ENCODE peak calls at places on chromosomes 11 and 22, in eight cellular contexts. D, I, U, Q, H, A, E and B are unnamed samples.

GRCh38 chr11:67276821-67277230 is 10.6 kb downstream of the GRK2 start:
- DNase-seq in D (no peak), E (peak), H (peak), A (peak), I (no peak), U (no peak), Q (peak), B (no peak)

GRCh38 chr11:66277475-66278391 is at the start of gene CNIH2:
- DNase-seq in E (peak), D (no peak), A (peak), I (no peak), Q (peak), U (peak), H (no peak), B (no peak)

GRCh38 chr22:31093090-31093850 is 12.2 kb downstream of the SMTN start:
- DNase-seq in U (no peak), A (no peak), E (no peak), D (no peak), Q (peak), I (no peak), H (no peak), B (no peak)

GRCh38 chr11:94007426-94007825 is 13.7 kb upstream of the HEPHL1 start:
- DNase-seq in E (no peak), D (no peak), A (no peak), H (no peak), I (no peak), U (peak), Q (no peak), B (no peak)

GRCh38 chr22:47164514-47165337 is 402.3 kb downstream of the TBC1D22A start:
- DNase-seq in E (no peak), U (no peak), H (no peak), I (no peak), A (no peak), Q (peak), D (no peak), B (no peak)

GRCh38 chr22:45807156-45807915 is 135.7 kb downstream of the ATXN10 start:
- DNase-seq in U (peak), H (peak), E (no peak), D (no peak), A (no peak), I (no peak), Q (no peak), B (no peak)

GRCh38 chr22:39306456-39307361 is 12.7 kb downstream of the RPL3 start:
- DNase-seq in I (no peak), Q (peak), A (peak), H (peak), E (peak), D (no peak), U (peak), B (no peak)

GRCh38 chr11:70548976-70549375 is 150.6 kb downstream of the CTTN start:
- DNase-seq in D (no peak), H (no peak), E (peak), I (no peak), Q (no peak), U (no peak), A (no peak), B (no peak)

GRCh38 chr11:87301785-87302540 is 264.2 kb downstream of the TMEM135 start:
- DNase-seq in Q (no peak), I (no peak), U (no peak), A (no peak), H (peak), E (no peak), D (no peak), B (no peak)

GRCh38 chr11:15897211-15897960 is 459.0 kb downstream of the SOX6 start:
- DNase-seq in A (peak), D (peak), Q (no peak), H (peak), U (peak), I (peak), E (no peak), B (peak)

GRCh38 chr11:115303304-115303703 is 200.9 kb downstream of the CADM1 start:
- DNase-seq in H (no peak), E (no peak), D (no peak), I (no peak), Q (no peak), U (no peak), A (no peak), B (no peak)

GRCh38 chr11:111409915-111410314 is 30.8 kb upstream of the POU2AF1 start:
- DNase-seq in H (no peak), I (no peak), E (peak), U (no peak), A (no peak), Q (no peak), D (no peak), B (no peak)

GRCh38 chr22:44805663-44806062 is 53.3 kb downstream of the ARHGAP8 start:
- DNase-seq in U (no peak), D (no peak), A (peak), I (no peak), E (no peak), Q (no peak), H (no peak), B (no peak)

GRCh38 chr11:102494216-102494615 is 36.3 kb downstream of the MMP7 start:
- DNase-seq in Q (no peak), U (peak), A (no peak), H (peak), E (no peak), D (no peak), I (no peak), B (peak)

GRCh38 chr11:62974848-62975522 is 9.8 kb downstream of the SLC22A6 start:
- DNase-seq in D (no peak), I (no peak), Q (peak), U (peak), E (peak), A (peak), H (peak), B (no peak)

GRCh38 chr11:134761361-134761760 is 349.3 kb upstream of the B3GAT1 start:
- DNase-seq in D (no peak), H (no peak), Q (no peak), U (no peak), E (no peak), A (no peak), I (no peak), B (no peak)

GRCh38 chr22:39314251-39314971 is 5.0 kb downstream of the RPL3 start:
- DNase-seq in A (no peak), D (no peak), I (no peak), H (no peak), Q (peak), U (no peak), E (no peak), B (no peak)

GRCh38 chr22:30830907-30831306 is 136.2 kb downstream of the OSBP2 start:
- DNase-seq in A (peak), D (peak), U (peak), I (peak), Q (peak), H (peak), E (no peak), B (peak)

DNA sequence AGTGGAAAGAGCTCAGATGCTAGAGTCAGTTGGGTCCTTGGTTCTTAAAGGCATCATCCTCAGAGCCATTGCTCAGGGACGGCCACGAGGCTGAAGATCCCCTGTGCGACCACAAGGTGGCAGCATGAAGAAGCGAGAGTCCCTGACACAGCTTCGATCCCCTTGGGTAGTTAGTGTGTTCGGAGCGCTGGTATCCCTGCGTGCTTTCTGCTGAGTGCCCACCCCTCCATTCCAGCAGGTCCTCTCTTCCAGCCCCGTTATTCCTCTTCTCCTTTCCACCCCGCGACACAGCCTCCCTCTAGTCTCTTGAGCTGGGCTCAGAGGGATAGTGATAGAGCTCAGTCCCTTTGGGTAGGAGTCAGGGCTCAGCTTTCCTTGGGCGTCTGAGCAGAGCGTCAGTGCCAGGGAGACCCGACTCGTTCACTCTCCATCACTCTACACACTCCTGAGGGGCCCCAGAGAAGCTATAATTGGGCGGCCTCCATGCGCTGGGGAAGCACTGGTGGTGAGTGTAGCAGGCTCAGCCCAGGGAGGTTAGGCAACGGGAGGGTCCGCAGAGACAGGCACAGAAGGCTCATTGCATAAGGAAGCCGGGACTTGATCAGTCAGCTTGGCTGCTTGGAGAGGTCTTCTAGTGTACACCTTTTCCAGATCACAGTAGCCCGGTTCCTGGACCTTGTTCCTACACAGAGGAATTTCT is at the start of gene OR51D1:
- DNase-seq in A (peak), E (peak), Q (peak), H (peak), U (peak), I (no peak), D (peak), B (peak)
- H3K4me3 ChIP-seq in A (no peak), E (no peak), Q (no peak), H (no peak), U (no peak), I (no peak), D (peak), B (no peak)

DNA sequence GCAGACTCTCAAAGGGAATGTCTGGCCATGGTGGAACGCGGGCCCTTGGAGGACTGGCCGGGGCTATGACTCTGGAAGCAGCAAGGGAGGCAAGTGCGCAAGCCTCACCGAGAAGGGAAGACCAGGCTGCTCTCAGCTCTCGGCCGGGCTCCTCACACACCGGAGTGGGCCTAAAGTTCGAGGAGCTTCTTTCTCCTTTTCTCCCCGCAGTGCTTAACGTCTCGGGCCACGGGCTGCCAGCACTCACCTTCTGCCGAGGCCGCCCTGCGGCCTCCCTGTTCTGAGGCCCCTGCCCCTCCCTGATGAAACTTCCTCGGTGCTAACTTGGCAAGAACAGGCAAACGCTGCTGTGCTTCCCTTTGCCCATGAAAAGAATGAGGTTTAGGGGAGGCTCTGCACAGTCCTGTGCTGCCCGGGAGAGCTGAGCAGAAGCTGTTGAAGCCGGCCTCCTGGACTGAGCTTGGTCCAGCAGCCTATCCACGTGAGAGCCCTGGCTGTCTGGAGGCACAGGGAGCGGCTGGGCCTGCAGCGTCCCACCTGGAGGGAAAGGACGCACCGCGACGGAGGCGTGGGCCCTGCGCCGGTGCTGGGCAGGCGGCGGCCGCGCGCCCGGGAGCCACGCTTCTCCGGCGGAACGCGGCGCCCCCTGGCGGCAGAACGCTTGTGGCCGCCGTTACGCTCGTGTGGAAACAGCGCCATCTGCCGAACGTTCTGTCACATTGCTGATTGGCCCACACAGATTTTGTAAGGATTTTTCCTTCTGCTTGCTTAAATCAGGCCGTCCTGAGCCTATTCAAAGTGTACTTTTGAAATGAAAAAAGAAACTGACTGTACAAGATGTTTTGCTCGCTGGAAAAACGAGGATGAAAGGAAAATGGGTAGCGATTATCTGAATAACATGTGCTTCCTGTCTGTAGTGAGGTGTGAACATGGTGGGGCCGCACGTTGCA is 65.0 kb upstream of the TMEM45B start:
- DNase-seq in U (peak), D (peak), I (peak), A (peak), E (peak), H (peak), Q (peak), B (peak)
- H3K4me3 ChIP-seq in U (peak), D (peak), I (no peak), A (peak), E (no peak), H (peak), Q (no peak), B (peak)

DNA sequence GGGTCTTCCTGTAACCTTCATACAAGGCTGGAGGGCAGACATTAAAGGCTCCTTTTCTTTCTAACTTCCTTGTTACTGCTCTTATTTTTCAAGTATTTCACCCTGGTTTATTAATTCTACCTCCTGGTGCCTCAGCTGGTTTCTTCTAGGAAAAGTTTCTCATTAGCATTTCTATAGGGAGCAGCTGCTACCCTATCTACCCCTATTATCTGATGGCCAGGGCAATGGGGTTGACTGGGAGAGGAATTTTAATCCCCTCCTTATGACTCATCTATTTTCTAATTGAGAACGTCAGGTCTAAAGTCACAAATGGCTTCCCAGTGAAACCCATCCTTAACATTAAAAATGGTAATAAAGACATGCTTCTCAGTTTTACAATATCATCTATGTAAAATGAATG is 5.0 kb downstream of the MAP6 start:
- DNase-seq in H (no peak), U (no peak), E (no peak), Q (no peak), D (no peak), A (peak), I (no peak), B (no peak)
- H3K4me3 ChIP-seq in H (no peak), U (no peak), E (no peak), Q (no peak), D (no peak), A (no peak), I (no peak), B (no peak)

GRCh38 chr11:45285931-45286632 is at the start of gene SYT13:
- DNase-seq in I (no peak), U (no peak), Q (peak), H (no peak), D (no peak), A (no peak), E (no peak), B (no peak)
- H3K4me3 ChIP-seq in I (no peak), U (no peak), Q (peak), H (no peak), D (no peak), A (peak), E (no peak), B (peak)

DNA sequence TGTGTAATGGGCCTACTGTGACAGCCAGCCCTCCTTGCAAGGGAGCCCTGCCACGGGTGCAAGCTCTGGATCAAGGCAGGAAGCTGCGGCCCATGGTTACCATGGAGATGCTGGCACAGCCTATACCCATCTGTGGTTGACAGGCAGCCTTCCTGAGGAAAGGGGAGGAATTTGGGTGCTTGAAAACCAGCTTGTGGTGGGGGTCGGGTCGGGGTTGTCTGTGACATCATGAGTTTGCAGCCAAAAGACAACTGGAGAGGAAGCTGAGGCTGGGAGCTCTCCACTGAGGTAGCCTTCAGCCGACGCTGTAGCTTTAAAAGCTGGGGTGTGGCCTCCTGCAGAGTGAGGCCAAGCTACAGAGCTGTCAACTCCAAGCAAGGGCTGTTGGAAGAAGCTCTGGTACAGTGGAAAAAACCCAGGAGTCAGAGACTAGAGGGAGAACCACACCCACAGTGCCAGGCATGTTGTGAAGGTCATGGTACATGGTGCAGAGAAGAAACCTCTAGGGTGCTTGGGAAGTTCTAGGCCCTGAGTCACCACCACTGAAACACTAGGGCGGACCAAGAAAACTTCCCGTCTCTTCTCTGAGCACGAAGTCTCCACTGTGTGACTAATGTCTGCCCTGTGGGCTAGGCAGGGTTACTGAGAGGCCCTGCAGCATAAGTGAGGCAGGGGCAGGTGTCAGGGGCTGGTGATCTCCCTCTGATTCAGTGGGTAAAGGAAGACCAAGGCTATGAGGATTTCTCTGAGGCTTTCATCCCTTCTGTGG is 10.8 kb upstream of the LDHA start:
- DNase-seq in Q (peak), H (peak), A (peak), D (peak), U (peak), E (peak), I (peak), B (peak)
- H3K4me3 ChIP-seq in Q (no peak), H (no peak), A (no peak), D (no peak), U (peak), E (peak), I (no peak), B (peak)

GRCh38 chr11:114058026-114058706 is 1.3 kb upstream of the ZBTB16 start:
- DNase-seq in A (no peak), I (no peak), D (no peak), Q (peak), U (no peak), E (no peak), H (peak), B (no peak)
- H3K4me3 ChIP-seq in A (no peak), I (no peak), D (no peak), Q (no peak), U (no peak), E (no peak), H (peak), B (peak)

GRCh38 chr22:19960491-19961200 is 19.0 kb upstream of the TXNRD2 start:
- DNase-seq in A (no peak), D (no peak), E (no peak), H (no peak), Q (no peak), I (no peak), U (no peak), B (no peak)

GRCh38 chr22:19957445-19957844 is 15.8 kb upstream of the TXNRD2 start:
- DNase-seq in I (no peak), H (no peak), D (no peak), U (no peak), A (no peak), Q (no peak), E (no peak), B (no peak)

GRCh38 chr22:19959587-19960490 is 18.2 kb upstream of the TXNRD2 start:
- DNase-seq in E (no peak), D (no peak), U (no peak), H (no peak), I (no peak), Q (no peak), A (no peak), B (no peak)

GRCh38 chr22:19959043-19959586 is 17.5 kb upstream of the TXNRD2 start:
- DNase-seq in U (no peak), Q (peak), E (no peak), H (peak), D (no peak), A (peak), I (no peak), B (no peak)

DNA sequence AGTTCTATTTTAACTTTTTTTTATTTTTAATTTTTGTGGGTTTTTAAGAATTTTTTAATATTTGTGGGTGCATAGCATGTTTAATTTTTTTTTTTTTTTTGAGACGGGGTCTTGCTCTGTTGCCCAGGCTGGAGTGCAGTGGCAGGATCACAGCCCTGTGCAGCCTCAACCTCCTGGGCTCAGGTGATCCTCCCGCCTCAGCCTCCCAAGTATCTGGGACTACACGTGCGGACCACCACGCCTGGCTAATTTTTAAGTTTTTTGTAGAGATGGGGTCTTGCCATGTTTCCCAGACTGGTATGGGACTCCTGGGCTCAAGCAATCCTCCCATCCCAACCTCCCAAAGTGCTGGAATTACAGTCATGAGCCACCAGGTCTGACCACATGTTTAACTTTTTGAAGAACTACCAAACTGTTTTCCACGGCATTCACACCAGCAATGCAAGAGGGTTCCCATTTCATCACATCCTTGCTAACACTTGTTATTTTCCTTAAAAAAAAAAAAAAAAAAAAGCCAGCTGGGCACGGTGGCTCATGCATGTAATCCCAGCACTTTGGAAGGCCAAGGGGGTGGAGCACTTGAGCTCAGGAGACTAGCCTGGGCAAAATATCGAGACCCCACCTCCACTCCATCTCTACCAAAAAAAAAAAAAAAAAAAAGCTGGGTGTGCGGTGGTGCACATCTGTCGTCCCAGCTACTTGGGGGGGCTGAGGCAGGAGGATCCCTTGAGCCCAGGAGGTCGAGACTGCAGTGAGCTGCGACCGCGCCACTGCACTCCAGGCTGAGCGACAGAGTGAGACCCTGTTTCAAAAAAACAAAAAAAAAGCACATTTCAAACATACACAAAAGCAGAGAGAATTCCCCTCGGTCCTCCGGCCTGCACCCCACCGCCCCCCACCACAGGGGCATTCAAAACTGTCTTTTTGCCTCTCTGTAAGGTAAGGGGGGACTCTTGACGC is 16.7 kb upstream of the TXNRD2 start:
- DNase-seq in H (peak), Q (no peak), U (no peak), A (no peak), I (no peak), D (no peak), E (no peak), B (no peak)
- H3K4me3 ChIP-seq in H (no peak), Q (no peak), U (no peak), A (no peak), I (no peak), D (no peak), E (no peak), B (peak)

GRCh38 chr22:28883917-28884753 is 763 bp downstream of the ZNRF3 start:
- DNase-seq in A (peak), Q (peak), H (peak), D (no peak), U (peak), I (no peak), E (peak), B (no peak)

GRCh38 chr22:28883657-28883916 is 215 bp downstream of the ZNRF3 start:
- DNase-seq in I (no peak), Q (no peak), E (no peak), U (no peak), D (no peak), A (no peak), H (no peak), B (no peak)

GRCh38 chr22:28882878-28883656 is at the start of gene ZNRF3:
- DNase-seq in Q (peak), E (peak), D (peak), I (peak), A (peak), H (peak), U (peak), B (peak)

GRCh38 chr22:28885939-28886338 is 2.6 kb downstream of the ZNRF3 start:
- DNase-seq in E (peak), U (peak), I (no peak), Q (no peak), D (no peak), A (no peak), H (no peak), B (no peak)

GRCh38 chr22:28884754-28885375 is 1.5 kb downstream of the ZNRF3 start:
- DNase-seq in H (no peak), I (no peak), U (peak), E (no peak), Q (no peak), D (no peak), A (no peak), B (no peak)
- H3K4me3 ChIP-seq in H (peak), I (peak), U (peak), E (peak), Q (no peak), D (peak), A (peak), B (peak)